ENCODE peak calls at places on chromosomes 7 and 10, in five cellular contexts. L is hepatocyte, M is pancreas, N is upper lobe of right lung, P is cardiac muscle cell. Y is an unnamed sample.

GRCh38 chr10:7471720-7472367 is 61.0 kb upstream of the SFMBT2 start:
- DNase-seq in L (no peak), M (no peak), N (no peak), P (no peak), Y (no peak)

GRCh38 chr10:97179731-97180366 is 5.9 kb downstream of the SLIT1 start:
- DNase-seq in L (peak; percentile 41), M (no peak), N (peak; percentile 60), P (peak; percentile 70), Y (peak; percentile 78)

GRCh38 chr7:75696263-75697037 is 42.3 kb downstream of the HIP1 start:
- DNase-seq in L (no peak), M (no peak), N (peak; percentile 66), P (no peak), Y (no peak)

GRCh38 chr10:69797959-69798358 is 3.7 kb upstream of the COL13A1 start:
- DNase-seq in L (no peak), M (no peak), N (no peak), P (no peak), Y (no peak)

GRCh38 chr7:7504910-7505704 is 30.6 kb downstream of the COL28A1 start:
- DNase-seq in L (no peak), M (no peak), N (no peak), P (no peak), Y (no peak)

GRCh38 chr10:28857164-28857563 is 179.8 kb downstream of the BAMBI start:
- DNase-seq in L (no peak), M (no peak), N (no peak), P (no peak), Y (no peak)

GRCh38 chr7:157460721-157461120 is 123.9 kb downstream of the DNAJB6 start:
- DNase-seq in L (no peak), M (no peak), N (no peak), P (no peak), Y (no peak)

GRCh38 chr10:116385994-116386809 is 41.4 kb upstream of the PNLIPRP3 start:
- DNase-seq in L (peak; percentile 50), M (no peak), N (no peak), P (peak; percentile 42), Y (peak; percentile 25)

GRCh38 chr10:126090911-126091728 is 194.8 kb downstream of the FANK1 start:
- DNase-seq in L (no peak), M (no peak), N (no peak), P (no peak), Y (no peak)

GRCh38 chr7:137975223-137975622 is 26.7 kb downstream of the CREB3L2 start:
- DNase-seq in L (no peak), M (no peak), N (no peak), P (no peak), Y (no peak)

DNA sequence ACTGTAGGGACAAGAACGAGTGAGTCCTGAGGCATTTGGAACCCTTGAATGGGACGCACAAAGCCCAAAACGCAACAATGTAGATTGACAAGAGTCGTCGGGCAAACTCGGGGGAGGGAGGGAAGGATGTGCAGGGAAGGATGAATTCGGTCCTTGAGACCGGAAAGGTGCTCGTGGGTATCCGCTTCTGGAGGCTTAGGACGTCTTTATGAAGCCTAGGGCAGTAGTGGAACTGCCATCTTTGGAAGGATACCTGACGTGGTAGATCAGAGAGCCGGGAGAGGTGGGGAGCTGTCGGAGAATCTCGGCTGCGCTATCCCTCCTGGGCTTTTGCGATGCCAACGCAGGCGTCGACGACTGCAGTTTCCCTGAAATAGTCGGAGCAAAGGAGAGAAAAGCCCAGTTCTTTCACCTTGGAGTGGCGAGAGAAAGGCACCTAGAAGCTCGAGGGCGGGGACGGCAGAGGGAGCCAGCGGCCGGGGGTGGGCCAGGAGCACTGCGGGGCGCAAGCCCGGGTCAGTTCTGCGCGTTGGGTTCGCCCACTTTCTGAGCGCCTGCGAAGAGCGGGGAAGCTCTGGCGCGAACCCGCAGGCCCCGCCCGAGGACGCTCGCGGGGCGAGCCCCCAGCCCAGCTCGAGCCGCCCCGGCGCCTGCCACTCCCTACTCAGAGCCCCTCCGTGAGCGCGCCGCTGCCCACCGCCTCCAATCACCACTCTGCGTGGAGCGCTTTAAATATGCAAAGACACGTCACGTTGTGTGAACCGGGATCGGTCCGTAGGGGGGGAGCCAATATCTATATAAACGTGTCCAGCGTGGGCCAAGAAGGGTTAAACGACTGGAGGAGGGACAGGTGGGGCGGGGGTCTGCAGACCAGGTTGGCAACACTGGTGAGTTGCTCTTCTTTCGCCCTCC is at the start of gene CYP26C1:
- DNase-seq in L (no peak), M (no peak), N (no peak), P (no peak), Y (no peak)
- H3K27me3 ChIP-seq in L (peaks cover 73% of the 10 kb centered on the region), M (no peaks in the 10 kb centered on the region), N (peaks cover 42% of the 10 kb centered on the region), P (peaks cover 97% of the 10 kb centered on the region), Y (no peaks in the 10 kb centered on the region)

GRCh38 chr7:3065724-3066143 is 22.1 kb upstream of the CARD11 start:
- DNase-seq in L (peak; percentile 31), M (peak; percentile 47), N (no peak), P (peak; percentile 31), Y (peak; percentile 23)
- H3K4me1 ChIP-seq in L (no peaks in the 10 kb centered on the region), M (no peaks in the 10 kb centered on the region), N (peaks cover 3% of the 10 kb centered on the region), P (no peaks in the 10 kb centered on the region), Y (no peaks in the 10 kb centered on the region)

DNA sequence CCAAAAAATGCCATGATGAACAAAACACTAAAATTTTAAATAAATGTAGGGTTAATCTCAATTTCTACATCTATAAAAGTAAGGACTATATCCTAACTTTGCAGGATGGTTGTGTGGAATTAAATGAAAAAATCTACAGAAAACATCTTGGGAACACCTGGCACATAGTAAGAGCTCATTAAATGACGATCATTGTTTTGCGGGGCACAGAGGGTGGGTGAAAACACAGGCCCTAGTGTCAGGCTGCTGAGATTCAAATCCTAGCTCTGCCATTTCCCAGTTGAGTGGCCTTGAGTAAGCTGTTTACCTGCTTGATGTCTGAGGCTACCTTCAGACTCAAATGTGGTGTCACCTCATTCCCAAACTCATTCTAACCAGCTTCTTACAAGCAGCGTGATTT is 35.6 kb downstream of the BTBD16 start:
- DNase-seq in L (no peak), M (no peak), N (no peak), P (no peak), Y (no peak)
- H3K27me3 ChIP-seq in L (no peaks in the 10 kb centered on the region), M (no peaks in the 10 kb centered on the region), N (no peaks in the 10 kb centered on the region), P (no peaks in the 10 kb centered on the region), Y (no peaks in the 10 kb centered on the region)

DNA sequence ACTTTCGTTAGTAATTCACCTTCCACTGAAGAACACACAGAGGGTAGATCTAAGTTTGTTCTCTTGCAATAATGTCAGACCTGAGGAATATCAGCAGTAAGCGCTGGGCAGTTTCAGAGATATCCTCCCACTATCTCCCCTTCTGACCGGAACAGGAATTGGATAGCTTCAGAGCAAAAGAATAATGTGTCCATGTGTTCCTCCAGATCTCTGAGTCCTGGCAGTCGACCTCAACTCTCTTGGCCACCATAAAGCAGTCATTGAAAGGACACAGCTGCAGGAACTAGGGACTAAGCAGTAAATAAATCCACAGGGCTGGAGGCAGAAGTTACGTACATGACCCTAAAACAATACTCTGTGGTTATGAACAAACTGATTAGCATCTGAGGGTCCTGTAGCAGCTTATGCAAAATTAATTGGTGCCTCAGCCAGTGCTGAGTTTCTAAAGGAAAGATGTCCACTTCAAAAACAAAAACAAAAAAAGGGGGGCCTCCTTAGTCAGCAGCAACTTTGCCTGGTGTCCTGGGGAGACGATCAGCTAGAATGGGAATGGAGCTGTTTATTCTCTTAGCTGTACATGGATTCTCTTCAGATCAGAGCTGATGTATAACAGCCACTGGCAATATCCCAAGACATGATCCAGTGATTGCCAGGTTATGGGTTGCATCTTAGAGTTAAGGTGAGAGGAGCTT is 6.4 kb upstream of the PRTFDC1 start:
- DNase-seq in L (no peak), M (no peak), N (no peak), P (no peak), Y (no peak)
- H3K4me1 ChIP-seq in L (peaks cover 28% of the 10 kb centered on the region), M (no peaks in the 10 kb centered on the region), N (peaks cover 8% of the 10 kb centered on the region), P (no peaks in the 10 kb centered on the region), Y (peaks cover 12% of the 10 kb centered on the region)

GRCh38 chr7:155984028-155984607 is 171.9 kb upstream of the SHH start:
- DNase-seq in L (no peak), M (no peak), N (peak; percentile 49), P (no peak), Y (no peak)
- H3K27me3 ChIP-seq in L (no peaks in the 10 kb centered on the region), M (no peaks in the 10 kb centered on the region), N (no peaks in the 10 kb centered on the region), P (no peaks in the 10 kb centered on the region), Y (no peaks in the 10 kb centered on the region)

GRCh38 chr7:44065431-44066110 is at the start of gene PGAM2:
- DNase-seq in L (no peak), M (no peak), N (peak; percentile 64), P (peak; percentile 90), Y (no peak)

GRCh38 chr7:44063894-44064651 is 1.3 kb downstream of the PGAM2 start:
- DNase-seq in L (no peak), M (no peak), N (peak; percentile 59), P (no peak), Y (peak; percentile 66)

GRCh38 chr7:44066111-44066460 is 719 bp upstream of the PGAM2 start:
- DNase-seq in L (no peak), M (no peak), N (peak; percentile 46), P (no peak), Y (no peak)

GRCh38 chr7:44063547-44063893 is 1.8 kb downstream of the PGAM2 start:
- DNase-seq in L (no peak), M (no peak), N (no peak), P (peak; percentile 48), Y (no peak)

GRCh38 chr7:44064791-44065430 is 456 bp downstream of the PGAM2 start:
- DNase-seq in L (no peak), M (no peak), N (peak; percentile 65), P (no peak), Y (no peak)
- H3K4me1 ChIP-seq in L (no peaks in the 10 kb centered on the region), M (peaks cover 13% of the 10 kb centered on the region), N (peaks cover 10% of the 10 kb centered on the region), P (peaks cover 44% of the 10 kb centered on the region), Y (peaks cover 10% of the 10 kb centered on the region)

GRCh38 chr10:43076876-43077420 is at the start of gene RET:
- DNase-seq in L (peak; percentile 21), M (peak; percentile 49), N (no peak), P (peak; percentile 44), Y (peak; percentile 33)

GRCh38 chr10:43076311-43076875 is 476 bp upstream of the RET start:
- DNase-seq in L (no peak), M (no peak), N (no peak), P (no peak), Y (peak; percentile 13)

GRCh38 chr10:43078175-43078985 is 1.5 kb downstream of the RET start:
- DNase-seq in L (no peak), M (no peak), N (no peak), P (no peak), Y (no peak)

GRCh38 chr10:43078986-43079273 is 2.1 kb downstream of the RET start:
- DNase-seq in L (peak; percentile 32), M (no peak), N (no peak), P (peak; percentile 51), Y (peak; percentile 78)

DNA sequence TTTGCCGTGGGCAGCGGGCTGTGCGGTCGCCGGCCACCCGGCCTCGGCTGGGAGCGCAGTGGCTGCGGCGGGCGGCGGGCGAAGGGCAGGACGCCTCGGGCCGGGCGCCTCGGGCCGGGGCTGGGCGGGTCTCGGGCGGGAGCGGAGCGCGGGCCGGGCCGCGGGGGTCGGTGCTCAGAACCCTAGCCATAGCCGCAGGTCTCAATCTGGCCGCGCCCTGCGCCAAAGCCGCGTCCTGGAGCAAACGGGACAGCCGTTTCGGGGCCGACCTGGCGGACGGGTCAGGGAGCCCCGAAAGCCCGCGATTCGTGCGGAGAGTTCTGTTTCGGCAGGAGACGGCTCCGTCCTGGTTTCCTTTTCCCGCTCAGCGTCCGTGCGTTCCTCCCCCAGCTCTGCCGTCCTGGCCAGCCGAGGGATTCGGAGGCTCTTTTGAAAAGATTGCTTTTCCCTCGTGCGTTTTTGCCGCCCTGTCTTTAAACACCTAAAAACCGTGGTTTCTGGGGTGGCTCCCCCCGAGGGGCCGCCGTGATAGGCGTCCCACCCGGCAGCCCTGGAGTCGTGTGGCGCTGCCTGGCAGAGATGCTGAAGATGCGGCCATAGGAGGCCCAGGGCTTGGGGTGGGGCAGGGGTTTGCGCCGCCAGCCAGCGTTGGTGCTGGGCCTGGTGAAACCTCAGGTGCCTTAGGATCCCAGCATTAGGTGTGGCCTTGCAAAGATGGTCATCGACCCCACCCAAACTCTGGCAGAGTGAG is 727 bp downstream of the RET start:
- DNase-seq in L (no peak), M (no peak), N (no peak), P (peak; percentile 6), Y (peak; percentile 26)
- H3K27me3 ChIP-seq in L (peaks cover 52% of the 10 kb centered on the region), M (no peaks in the 10 kb centered on the region), N (peaks cover 60% of the 10 kb centered on the region), P (peaks cover 68% of the 10 kb centered on the region), Y (peaks cover 6% of the 10 kb centered on the region)